ENCODE peak calls at places on chromosomes 5 and 9, in four cellular contexts. O is vagina, T is PC-9, I is esophagus squamous epithelium. A is an unnamed sample.

GRCh38 chr9:134402182-134402581 is 75.9 kb downstream of the RXRA start:
- DNase-seq in O (no peak), T (no peak), I (no peak), A (no peak)

GRCh38 chr5:168562274-168562673 is 16.9 kb downstream of the PANK3 start:
- DNase-seq in O (no peak), T (no peak), I (no peak), A (no peak)

GRCh38 chr5:153974131-153974812 is 64.4 kb downstream of the FAM114A2 start:
- DNase-seq in O (no peak), T (no peak), I (no peak), A (peak)

GRCh38 chr9:2663886-2664674 is 42.5 kb downstream of the VLDLR start:
- DNase-seq in O (no peak), T (no peak), I (no peak), A (no peak)

GRCh38 chr9:35519697-35520403 is 29.9 kb downstream of the RUSC2 start:
- DNase-seq in O (no peak), T (no peak), I (no peak), A (no peak)

GRCh38 chr5:61304611-61305369 is 27.3 kb upstream of the ZSWIM6 start:
- DNase-seq in O (peak), T (peak), I (no peak), A (no peak)

GRCh38 chr9:18720691-18721090 is 246.7 kb downstream of the ADAMTSL1 start:
- DNase-seq in O (no peak), T (no peak), I (no peak), A (no peak)

GRCh38 chr5:83509535-83509934 is 38.0 kb downstream of the VCAN start:
- DNase-seq in O (no peak), T (no peak), I (no peak), A (peak)

GRCh38 chr9:96884443-96884842 is 30.1 kb upstream of the ZNF782 start:
- DNase-seq in O (no peak), T (peak), I (no peak), A (peak)

GRCh38 chr9:7790819-7791182 is 8.8 kb downstream of the DMAC1 start:
- DNase-seq in O (no peak), T (no peak), I (no peak), A (no peak)

GRCh38 chr5:54719384-54720306 is 202.1 kb downstream of the SNX18 start:
- DNase-seq in O (no peak), T (no peak), I (no peak), A (peak)

GRCh38 chr5:38466444-38467189 is 89.8 kb downstream of the LIFR start:
- DNase-seq in O (peak), T (no peak), I (no peak), A (no peak)

GRCh38 chr5:91787718-91788117 is 404.6 kb upstream of the ARRDC3 start:
- DNase-seq in O (no peak), T (peak), I (no peak), A (peak)

GRCh38 chr5:58849995-58850667 is 267.3 kb downstream of the RAB3C start:
- DNase-seq in O (no peak), T (peak), I (no peak), A (peak)

GRCh38 chr9:101229606-101230005 is 155.2 kb downstream of the BAAT start:
- DNase-seq in O (no peak), T (no peak), I (no peak), A (no peak)

GRCh38 chr5:151212361-151212899 is 11.5 kb downstream of the CCDC69 start:
- DNase-seq in O (peak), T (no peak), I (no peak), A (no peak)
- H3K4me3 ChIP-seq in O (no peak), T (no peak), I (no peak), A (no peak)

DNA sequence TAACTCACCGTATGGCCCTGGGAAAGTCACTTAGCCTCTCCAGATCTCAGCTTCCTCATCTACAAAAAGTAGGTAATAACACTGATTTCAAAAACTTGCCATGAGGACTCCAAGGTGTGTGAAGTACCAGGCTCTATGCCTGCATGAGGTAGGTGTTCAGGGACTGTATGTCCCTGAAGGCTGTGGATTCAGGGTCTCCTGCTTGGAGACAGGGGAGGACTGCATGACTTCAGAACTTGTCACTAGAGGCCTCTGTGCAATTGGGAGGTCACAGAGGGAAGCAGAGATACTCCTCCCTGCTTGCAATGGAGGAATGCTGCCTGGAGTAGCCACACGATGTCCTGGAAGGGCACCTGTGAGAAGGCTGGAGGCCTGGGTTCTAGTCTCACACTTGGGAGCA is 2.2 kb downstream of the PDGFRB start:
- DNase-seq in O (no peak), T (no peak), I (no peak), A (no peak)
- H3K4me3 ChIP-seq in O (peak), T (no peak), I (peak), A (no peak)

GRCh38 chr9:14052346-14052745 is 261.6 kb downstream of the NFIB start:
- DNase-seq in O (no peak), T (no peak), I (no peak), A (no peak)
- H3K4me3 ChIP-seq in O (no peak), T (no peak), I (no peak), A (no peak)

GRCh38 chr5:179378116-179378440 is 32.8 kb upstream of the ADAMTS2 start:
- DNase-seq in O (no peak), T (no peak), I (no peak), A (no peak)

GRCh38 chr5:179377421-179378115 is 32.3 kb upstream of the ADAMTS2 start:
- DNase-seq in O (no peak), T (no peak), I (no peak), A (no peak)

GRCh38 chr5:179379321-179379890 is 34.1 kb upstream of the ADAMTS2 start:
- DNase-seq in O (no peak), T (no peak), I (no peak), A (no peak)

GRCh38 chr5:179380211-179381035 is 35.2 kb upstream of the ADAMTS2 start:
- DNase-seq in O (no peak), T (no peak), I (no peak), A (no peak)

DNA sequence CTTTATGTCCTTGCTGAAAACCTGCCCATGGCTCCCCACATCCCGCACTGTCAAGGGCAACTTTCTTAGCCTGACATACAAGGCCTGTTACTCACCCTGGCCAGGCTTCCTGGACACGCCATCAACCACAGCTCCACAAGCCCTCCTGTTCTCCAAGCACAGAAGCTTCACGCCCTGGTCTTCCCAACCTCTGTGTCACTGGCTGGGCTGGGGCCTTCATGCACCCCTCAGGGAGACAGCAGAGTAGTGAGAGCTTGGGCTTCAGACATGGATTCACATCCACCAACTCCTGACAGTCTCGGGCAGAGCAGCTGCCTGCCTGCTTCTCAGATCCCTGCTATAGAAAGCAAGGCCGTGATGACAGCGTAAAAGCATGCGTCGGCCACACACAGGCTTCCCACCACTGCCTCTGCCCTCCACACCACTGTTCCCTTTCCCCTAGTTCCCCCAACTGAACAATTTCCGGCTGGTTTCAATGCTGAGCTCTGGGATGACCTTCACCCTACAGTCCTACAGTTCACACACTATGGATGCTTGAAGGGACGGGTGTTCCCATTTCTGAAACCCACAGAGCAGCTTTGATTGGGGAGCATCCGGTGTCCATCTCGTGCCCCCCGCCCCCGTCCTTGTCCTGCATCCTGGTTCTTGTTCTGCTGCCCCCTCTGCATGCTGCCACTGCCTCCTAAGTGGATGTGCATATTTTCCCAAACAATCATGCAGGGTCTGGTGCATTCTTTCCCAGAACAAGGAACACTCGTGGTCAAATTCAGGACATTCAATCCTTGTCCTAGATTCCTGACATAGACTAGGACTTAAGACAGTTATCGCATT is 33.4 kb upstream of the ADAMTS2 start:
- DNase-seq in O (peak), T (no peak), I (no peak), A (no peak)
- H3K4me3 ChIP-seq in O (no peak), T (no peak), I (no peak), A (no peak)